ENCODE peak calls at places on chromosomes 6 and 20, in six cellular contexts. R is cardiac muscle cell, S is IMR-90, F is left ventricle myocardium inferior, W is glutamatergic neuron, V is progenitor cell of endocrine pancreas. M is an unnamed sample.

GRCh38 chr6:5866547-5867051 is 140.1 kb downstream of the NRN1 start:
- DNase-seq in R (no peak), S (peak), F (no peak), W (no peak), V (no peak), M (peak)

GRCh38 chr6:160992323-160993314 is 1.1 kb downstream of the MAP3K4 start:
- DNase-seq in F (peak), R (peak), V (no peak), S (peak), W (peak), M (no peak)

GRCh38 chr6:119647309-119647708 is 297.7 kb upstream of the MAN1A1 start:
- DNase-seq in F (no peak), V (no peak), R (no peak), S (no peak), W (no peak), M (no peak)

GRCh38 chr6:113734886-113735481 is 122.2 kb upstream of the MARCKS start:
- DNase-seq in S (peak), V (no peak), W (no peak), R (no peak), F (no peak), M (no peak)

GRCh38 chr20:24497851-24498250 is 28.4 kb downstream of the SYNDIG1 start:
- DNase-seq in R (peak), W (no peak), F (no peak), S (peak), V (no peak), M (no peak)

GRCh38 chr6:127547215-127547614 is 28.1 kb upstream of the MTCL3 start:
- DNase-seq in F (no peak), R (peak), V (no peak), S (no peak), W (no peak), M (no peak)

GRCh38 chr6:160030103-160030502 is 61.2 kb downstream of the IGF2R start:
- DNase-seq in W (peak), S (peak), R (peak), V (no peak), F (peak), M (peak)

GRCh38 chr6:33622456-33623431 is 1.6 kb downstream of the ITPR3 start:
- DNase-seq in S (no peak), V (no peak), F (no peak), R (no peak), W (no peak), M (no peak)

GRCh38 chr20:44167736-44168135 is 19.3 kb downstream of the JPH2 start:
- DNase-seq in V (no peak), W (no peak), R (no peak), S (no peak), F (no peak), M (no peak)

GRCh38 chr20:11814276-11814675 is 103.4 kb upstream of the BTBD3 start:
- DNase-seq in F (no peak), S (peak), V (no peak), R (no peak), W (no peak), M (no peak)

GRCh38 chr6:109793793-109794192 is 102.7 kb downstream of the FIG4 start:
- DNase-seq in S (peak), R (peak), F (no peak), V (no peak), W (no peak), M (peak)

GRCh38 chr20:61746147-61746646 is 319.5 kb downstream of the TAF4 start:
- DNase-seq in S (no peak), V (no peak), F (no peak), W (no peak), R (no peak), M (no peak)

GRCh38 chr6:5989141-5989723 is 17.5 kb downstream of the NRN1 start:
- DNase-seq in S (no peak), W (no peak), F (no peak), V (no peak), R (no peak), M (no peak)

GRCh38 chr6:166541876-166542579 is 44.5 kb downstream of the RAMACL start:
- DNase-seq in V (no peak), F (no peak), W (no peak), S (peak), R (no peak), M (no peak)

GRCh38 chr6:148743476-148743875 is 3.4 kb upstream of the UST start:
- DNase-seq in S (no peak), F (no peak), V (no peak), W (no peak), R (no peak), M (no peak)

GRCh38 chr6:110784610-110784979 is 30.7 kb downstream of the CDK19 start:
- DNase-seq in W (no peak), S (no peak), R (no peak), V (no peak), F (no peak), M (no peak)

GRCh38 chr6:291697-292505 is at the start of gene DUSP22:
- DNase-seq in R (peak), W (peak), S (peak), F (peak), V (peak), M (peak)

GRCh38 chr6:125094563-125094962 is 59.0 kb upstream of the TPD52L1 start:
- DNase-seq in W (no peak), R (no peak), F (no peak), V (no peak), S (peak), M (no peak)

GRCh38 chr6:226516-227073 is 65.7 kb upstream of the DUSP22 start:
- DNase-seq in S (no peak), W (no peak), F (no peak), V (no peak), R (no peak), M (no peak)

GRCh38 chr6:14086701-14087100 is 30.9 kb upstream of the CD83 start:
- DNase-seq in F (no peak), W (no peak), R (no peak), S (peak), V (no peak), M (no peak)

GRCh38 chr6:37417393-37417792 is 15.6 kb upstream of the CMTR1 start:
- DNase-seq in R (no peak), V (no peak), W (no peak), S (no peak), F (no peak), M (no peak)

GRCh38 chr6:99933129-99933528 is 60.9 kb downstream of the MCHR2 start:
- DNase-seq in S (peak), R (no peak), W (no peak), V (no peak), F (no peak), M (peak)

GRCh38 chr6:159640722-159641482 is 52.1 kb downstream of the SOD2 start:
- DNase-seq in W (no peak), R (no peak), F (no peak), V (no peak), S (no peak), M (no peak)

GRCh38 chr6:136446579-136447182 is 103.5 kb downstream of the MAP7 start:
- DNase-seq in S (peak), W (no peak), V (no peak), F (no peak), R (no peak), M (peak)

GRCh38 chr20:51382986-51383821 is 159.3 kb downstream of the NFATC2 start:
- DNase-seq in W (peak), F (no peak), R (no peak), V (peak), S (no peak), M (no peak)

GRCh38 chr6:148495029-148495428 is 152.4 kb downstream of the SASH1 start:
- DNase-seq in F (no peak), W (no peak), V (no peak), R (no peak), S (no peak), M (no peak)

GRCh38 chr20:59688999-59689398 is 84.7 kb downstream of the PHACTR3 start:
- DNase-seq in V (no peak), W (no peak), R (no peak), S (no peak), F (no peak), M (no peak)

GRCh38 chr20:5119435-5120188 is at the start of gene PCNA:
- DNase-seq in F (peak), R (peak), S (peak), W (peak), V (peak), M (peak)

GRCh38 chr20:63331741-63332400 is 29.3 kb downstream of the CHRNA4 start:
- DNase-seq in S (no peak), F (no peak), R (no peak), V (no peak), W (no peak), M (no peak)

GRCh38 chr6:14458669-14459266 is 341.2 kb downstream of the CD83 start:
- DNase-seq in R (no peak), F (no peak), W (no peak), S (peak), V (no peak), M (no peak)

GRCh38 chr20:52001999-52002666 is 189.4 kb downstream of the ZFP64 start:
- DNase-seq in S (peak), R (no peak), W (no peak), F (no peak), V (no peak), M (no peak)

GRCh38 chr6:158674342-158674969 is 24.6 kb downstream of the SYTL3 start:
- DNase-seq in W (no peak), R (no peak), V (no peak), S (no peak), F (no peak), M (no peak)

GRCh38 chr6:4180653-4181255 is 45.4 kb upstream of the ECI2 start:
- DNase-seq in F (no peak), V (no peak), R (no peak), S (peak), W (no peak), M (no peak)

GRCh38 chr6:12290490-12290820 is 294 bp downstream of the EDN1 start:
- DNase-seq in V (no peak), R (no peak), W (no peak), F (no peak), S (no peak), M (no peak)

GRCh38 chr6:12288211-12288618 is 1.9 kb upstream of the EDN1 start:
- DNase-seq in S (no peak), R (no peak), W (no peak), F (no peak), V (no peak), M (no peak)

GRCh38 chr6:12288844-12289654 is 1.1 kb upstream of the EDN1 start:
- DNase-seq in S (peak), V (peak), W (peak), F (peak), R (peak), M (no peak)

GRCh38 chr6:12291083-12291784 is 1.1 kb downstream of the EDN1 start:
- DNase-seq in R (no peak), V (no peak), W (no peak), F (no peak), S (no peak), M (no peak)

GRCh38 chr6:12289655-12290489 is at the start of gene EDN1:
- DNase-seq in S (peak), V (peak), W (peak), R (peak), F (peak), M (no peak)
- TF ChIP-seq CTCF in S (peak), V (peak), W (peak), R (peak), F (peak), M (peak)

DNA sequence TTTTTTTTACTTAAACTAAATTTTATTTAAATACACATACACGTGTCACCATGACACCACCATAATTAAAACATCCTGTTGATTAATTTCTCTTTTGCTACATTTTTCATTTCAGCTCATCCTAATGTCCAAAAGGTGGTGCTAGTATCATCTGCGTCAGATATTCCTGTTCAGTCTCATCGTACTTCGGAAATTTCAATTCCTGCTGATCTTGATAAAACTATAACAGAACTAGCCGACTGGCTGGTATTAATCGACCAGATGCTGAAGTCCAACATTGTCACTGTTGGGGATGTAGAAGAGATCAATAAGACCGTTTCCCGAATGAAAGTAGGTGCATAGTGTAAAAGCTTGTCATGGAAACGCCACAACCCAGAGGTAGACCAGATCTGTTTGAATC is 263.4 kb downstream of the UTRN start:
- DNase-seq in S (no peak), W (no peak), R (no peak), V (no peak), F (no peak), M (no peak)
- TF ChIP-seq CTCF in S (no peak), W (no peak), R (no peak), V (no peak), F (no peak), M (no peak)

GRCh38 chr20:23086056-23086551 is at the start of gene CD93:
- DNase-seq in V (no peak), R (no peak), S (peak), F (no peak), W (no peak), M (no peak)
- TF ChIP-seq CTCF in V (no peak), R (no peak), S (no peak), F (no peak), W (no peak), M (no peak)

GRCh38 chr6:52208612-52209011 is 22.4 kb downstream of the IL17A start:
- DNase-seq in S (no peak), F (no peak), V (no peak), R (no peak), W (no peak), M (no peak)

GRCh38 chr6:52209672-52210626 is 23.8 kb downstream of the IL17A start:
- DNase-seq in F (no peak), S (no peak), W (no peak), V (no peak), R (no peak), M (no peak)

GRCh38 chr6:52201493-52201892 is 15.3 kb downstream of the IL17A start:
- DNase-seq in W (no peak), F (no peak), S (no peak), V (no peak), R (no peak), M (no peak)

DNA sequence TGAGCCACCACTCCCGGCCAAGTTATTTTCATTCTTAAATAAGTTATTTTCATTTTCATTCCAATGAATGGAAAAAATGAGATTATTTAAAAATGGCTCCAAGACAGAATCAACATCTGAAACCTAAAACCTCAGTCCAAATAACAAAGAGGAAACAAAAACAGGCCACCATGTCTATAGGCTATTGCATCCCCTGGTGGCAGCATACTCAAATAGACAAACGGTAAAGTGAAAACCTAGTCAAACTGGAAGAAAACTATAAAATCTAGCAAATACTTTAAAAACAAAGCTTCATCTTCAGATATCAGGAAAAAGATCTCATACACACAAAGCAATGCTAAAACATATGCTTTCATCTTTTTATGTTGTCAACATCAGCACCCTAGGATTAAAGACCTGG is 20.9 kb downstream of the IL17A start:
- DNase-seq in F (no peak), W (no peak), R (no peak), V (no peak), S (no peak), M (no peak)
- TF ChIP-seq CTCF in F (no peak), W (no peak), R (no peak), V (no peak), S (no peak), M (no peak)

GRCh38 chr6:31775184-31775583 is 1.9 kb downstream of the VWA7 start:
- DNase-seq in F (no peak), R (no peak), S (no peak), V (no peak), W (no peak), M (no peak)
- TF ChIP-seq CTCF in F (no peak), R (no peak), S (no peak), V (no peak), W (no peak), M (no peak)

GRCh38 chr20:40703981-40704530 is 15.0 kb upstream of the MAFB start:
- DNase-seq in R (no peak), F (no peak), V (no peak), S (no peak), W (no peak), M (no peak)

GRCh38 chr20:40704828-40705227 is 15.8 kb upstream of the MAFB start:
- DNase-seq in S (no peak), F (no peak), V (no peak), W (no peak), R (no peak), M (no peak)

GRCh38 chr20:40710608-40711007 is 21.6 kb upstream of the MAFB start:
- DNase-seq in R (no peak), S (no peak), F (no peak), V (no peak), W (no peak), M (no peak)

GRCh38 chr20:40705413-40705812 is 16.4 kb upstream of the MAFB start:
- DNase-seq in W (no peak), V (no peak), F (no peak), S (no peak), R (no peak), M (no peak)

GRCh38 chr20:40706977-40707582 is 18.0 kb upstream of the MAFB start:
- DNase-seq in V (no peak), W (no peak), F (no peak), R (peak), S (no peak), M (no peak)
- TF ChIP-seq CTCF in V (peak), W (peak), F (no peak), R (no peak), S (no peak), M (no peak)

GRCh38 chr20:32035398-32035852 is 16.6 kb upstream of the HCK start:
- DNase-seq in F (no peak), W (no peak), V (no peak), S (no peak), R (no peak), M (no peak)

GRCh38 chr20:32037929-32038328 is 14.1 kb upstream of the HCK start:
- DNase-seq in R (no peak), S (peak), W (no peak), V (no peak), F (no peak), M (no peak)

GRCh38 chr20:32036716-32037355 is 15.2 kb upstream of the HCK start:
- DNase-seq in F (no peak), W (no peak), S (peak), V (no peak), R (no peak), M (no peak)

GRCh38 chr20:32036252-32036651 is 15.8 kb upstream of the HCK start:
- DNase-seq in R (no peak), F (no peak), W (no peak), S (no peak), V (no peak), M (no peak)

GRCh38 chr20:32034581-32035397 is 17.3 kb upstream of the HCK start:
- DNase-seq in W (no peak), V (no peak), S (no peak), R (no peak), F (no peak), M (no peak)
- TF ChIP-seq CTCF in W (no peak), V (no peak), S (peak), R (peak), F (peak), M (peak)

GRCh38 chr6:150876598-150876997 is 11.1 kb downstream of the MTHFD1L start:
- DNase-seq in V (no peak), F (peak), R (no peak), W (no peak), S (peak), M (no peak)
- TF ChIP-seq CTCF in V (no peak), F (peak), R (no peak), W (no peak), S (no peak), M (no peak)

GRCh38 chr6:86937219-86938079 is at the start of gene HTR1E:
- DNase-seq in S (peak), W (peak), R (peak), F (no peak), V (peak), M (no peak)

GRCh38 chr6:86938814-86939213 is 1.5 kb downstream of the HTR1E start:
- DNase-seq in R (no peak), W (no peak), V (no peak), S (no peak), F (no peak), M (no peak)

GRCh38 chr6:86934365-86934764 is 3.0 kb upstream of the HTR1E start:
- DNase-seq in R (no peak), W (no peak), S (no peak), V (no peak), F (no peak), M (no peak)

GRCh38 chr6:86936834-86937218 is 502 bp upstream of the HTR1E start:
- DNase-seq in R (no peak), V (no peak), S (no peak), W (no peak), F (no peak), M (no peak)
- TF ChIP-seq CTCF in R (no peak), V (no peak), S (no peak), W (no peak), F (no peak), M (no peak)